ENCODE peak calls at places on chromosomes 12 and 14, in seven cellular contexts. U, I, J, O, H, C and K are unnamed samples.

GRCh38 chr14:77043177-77043983 is 14.9 kb upstream of the IRF2BPL start:
- DNase-seq in I (no peak), J (no peak), C (no peak), H (peak; percentile 91), O (no peak), U (peak; percentile 50), K (peak; percentile 53)

GRCh38 chr14:61764342-61765122 is 2.3 kb downstream of the SNAPC1 start:
- DNase-seq in O (no peak), C (no peak), U (no peak), H (no peak), J (no peak), I (no peak), K (no peak)

GRCh38 chr12:63362801-63363200 is 211.8 kb upstream of the AVPR1A start:
- DNase-seq in U (no peak), C (no peak), H (no peak), J (no peak), I (no peak), O (no peak), K (no peak)

GRCh38 chr14:89013098-89013504 is 188.7 kb downstream of the TTC8 start:
- DNase-seq in C (peak; percentile 26), H (peak; percentile 11), J (peak; percentile 73), I (no peak), U (no peak), O (no peak), K (peak; percentile 39)

GRCh38 chr12:64142784-64143183 is 79.3 kb downstream of the KICS2 start:
- DNase-seq in J (no peak), C (no peak), U (no peak), I (no peak), O (no peak), H (no peak), K (no peak)

GRCh38 chr12:116172224-116172849 is 105.2 kb downstream of the MED13L start:
- DNase-seq in H (no peak), C (no peak), J (no peak), O (no peak), U (no peak), I (no peak), K (no peak)

GRCh38 chr12:6154730-6155459 is 30.4 kb upstream of the VWF start:
- DNase-seq in J (peak; percentile 33), O (no peak), C (no peak), I (no peak), H (no peak), U (no peak), K (no peak)

GRCh38 chr12:123847876-123848275 is 85.8 kb downstream of the DNAH10 start:
- DNase-seq in O (no peak), I (no peak), J (no peak), H (no peak), U (no peak), C (no peak), K (no peak)

GRCh38 chr12:27966870-27967269 is 5.7 kb downstream of the PTHLH start:
- DNase-seq in O (no peak), H (peak; percentile 99), C (no peak), J (no peak), I (no peak), U (no peak), K (peak; percentile 92)

GRCh38 chr14:71206766-71207371 is 299.6 kb downstream of the PCNX1 start:
- DNase-seq in O (peak; percentile 89), U (no peak), C (no peak), I (no peak), J (no peak), H (peak; percentile 85), K (peak; percentile 68)

GRCh38 chr12:53061404-53062010 is 11.6 kb downstream of the TNS2 start:
- DNase-seq in U (peak; percentile 95), I (no peak), J (peak; percentile 81), O (no peak), C (no peak), H (no peak), K (no peak)

DNA sequence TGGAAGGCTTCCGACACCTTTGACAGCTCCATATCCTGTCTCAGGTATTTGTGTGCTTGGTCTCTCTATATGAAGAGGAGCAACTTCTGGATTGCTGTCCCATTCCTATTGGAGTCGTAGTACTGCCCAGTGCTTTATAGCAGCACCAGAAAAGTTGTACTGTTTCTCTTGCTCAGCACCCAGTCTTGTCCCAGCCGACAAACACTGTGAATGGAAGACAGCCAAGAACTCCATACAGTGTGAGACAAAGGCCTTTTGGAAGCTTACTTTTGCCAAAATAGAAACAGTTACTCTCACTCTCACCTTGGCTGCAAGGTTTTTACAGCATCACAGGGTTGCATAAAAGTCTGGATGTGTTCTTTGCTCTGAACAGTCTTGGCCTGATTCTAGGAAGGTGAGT is 105.3 kb downstream of the TGFB3 start:
- DNase-seq in J (no peak), H (peak; percentile 38), I (no peak), C (no peak), O (no peak), U (no peak), K (no peak)
- H3K27ac ChIP-seq in J (no peak overlapping the region), H (no peak overlapping the region), I (no peak overlapping the region), C (no peak overlapping the region), O (peak overlapping the region; percentile 1), U (no peak overlapping the region), K (no peak overlapping the region)

DNA sequence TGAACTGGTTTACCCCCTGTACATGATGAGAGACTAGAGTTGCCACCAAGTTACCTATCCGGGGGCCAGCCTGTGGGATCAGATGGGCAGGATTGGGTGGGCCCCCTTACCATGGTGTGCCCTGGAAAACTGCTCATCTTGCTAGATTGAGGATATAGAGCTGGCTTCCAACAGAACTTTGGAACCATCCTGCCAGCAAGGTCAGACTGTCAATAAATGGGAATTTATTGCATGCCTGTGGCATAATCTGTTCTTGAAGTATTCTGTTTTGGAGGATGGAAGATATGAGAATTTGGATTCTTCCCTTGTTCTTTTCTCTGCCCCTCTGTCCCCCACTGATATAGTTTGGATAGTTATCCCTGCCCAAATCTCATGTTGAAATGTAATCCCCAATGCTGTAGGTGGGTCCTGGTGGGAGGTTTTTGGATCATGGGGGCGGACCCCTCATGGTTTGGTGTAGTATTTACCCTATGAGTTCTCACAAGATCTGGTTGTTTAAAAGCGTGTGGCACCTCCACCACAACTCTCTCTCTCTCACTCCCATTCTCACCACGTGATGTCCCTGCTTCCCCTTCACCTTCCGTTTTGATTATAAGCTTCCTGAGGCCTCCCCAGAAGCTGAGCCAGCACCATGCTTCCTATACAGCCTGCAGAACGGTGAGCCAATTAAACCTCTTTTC is 3.7 kb upstream of the TM9SF1 start:
- DNase-seq in J (no peak), H (no peak), O (no peak), I (no peak), C (no peak), U (no peak), K (no peak)
- H3K27ac ChIP-seq in J (no peak overlapping the region), H (no peak overlapping the region), O (no peak overlapping the region), I (peak overlapping the region; percentile 23), C (no peak overlapping the region), U (no peak overlapping the region), K (no peak overlapping the region)

GRCh38 chr14:74551431-74551830 is 57.9 kb downstream of the ISCA2 start:
- DNase-seq in H (no peak), U (no peak), I (no peak), J (no peak), C (no peak), O (no peak), K (no peak)

GRCh38 chr14:74550071-74550470 is 56.5 kb downstream of the ISCA2 start:
- DNase-seq in H (no peak), C (no peak), I (no peak), U (no peak), O (no peak), J (no peak), K (no peak)

GRCh38 chr14:74549588-74549987 is 56.0 kb downstream of the ISCA2 start:
- DNase-seq in H (no peak), I (no peak), J (no peak), C (no peak), O (no peak), U (no peak), K (peak; percentile 49)

GRCh38 chr14:74551903-74552371 is 58.4 kb downstream of the ISCA2 start:
- DNase-seq in I (no peak), J (no peak), U (no peak), H (no peak), O (no peak), C (no peak), K (no peak)

DNA sequence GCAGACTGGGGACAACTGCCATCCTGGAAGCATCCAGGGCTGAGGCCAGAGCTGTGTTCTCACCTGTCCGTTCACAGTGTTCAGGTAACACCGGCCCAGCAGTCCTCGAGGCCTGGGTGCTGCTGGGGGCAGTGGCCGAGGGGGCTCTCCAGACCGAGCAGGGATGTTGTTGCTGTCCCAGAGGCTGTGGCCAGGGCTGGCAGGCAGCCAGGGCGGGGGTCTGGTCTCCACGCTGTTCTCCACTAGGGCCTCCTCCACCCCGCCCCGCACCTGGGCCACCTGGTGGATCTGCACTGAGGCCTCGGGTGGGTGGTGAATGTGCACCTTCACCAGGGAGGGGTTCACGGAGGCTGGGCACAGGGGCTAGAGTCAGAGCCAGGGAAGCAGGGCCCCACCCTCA is 57.4 kb downstream of the ISCA2 start:
- DNase-seq in H (no peak), U (no peak), O (no peak), C (no peak), J (no peak), I (no peak), K (no peak)
- H3K27ac ChIP-seq in H (no peak overlapping the region), U (no peak overlapping the region), O (no peak overlapping the region), C (no peak overlapping the region), J (no peak overlapping the region), I (no peak overlapping the region), K (peak overlapping the region; percentile 81)

GRCh38 chr12:118059645-118060275 is 1.2 kb downstream of the WSB2 start:
- DNase-seq in H (peak; percentile 22), O (no peak), C (no peak), J (no peak), U (no peak), I (no peak), K (no peak)
- H3K27ac ChIP-seq in H (peak overlapping the region; percentile 98), O (peak overlapping the region; percentile 98), C (no peak overlapping the region), J (no peak overlapping the region), U (peak overlapping the region; percentile 96), I (peak overlapping the region; percentile 78), K (peak overlapping the region; percentile 93)